ENCODE peak calls at places on chromosomes 1 and 21, in ten cellular contexts. I is mammary epithelial cell; G is adrenal gland; T is cardiac muscle cell; D is memory B cell; N is NCI-H2081 treated with DMSO at 0.1 percent for 48 hours; X is stimulated activated CD8-positive, alpha-beta memory T cell treated with anti-CD3 and anti-CD28 coated beads, Interleukin-4, amount 100 ng/mL, for 1 hour; M is RPMI8226; R is activated CD8-positive, alpha-beta memory T cell treated with anti-CD3 and anti-CD28 coated beads for 1 hour; Q is EL. S is an unnamed sample.

GRCh38 chr1:221913351-221913750 is 171.5 kb upstream of the DUSP10 start:
- DNase-seq in X (no peak), Q (no peak), D (no peak), N (no peak), M (no peak), R (no peak), I (no peak), T (no peak), G (no peak), S (no peak)

GRCh38 chr1:101187287-101187686 is 49.5 kb upstream of the S1PR1 start:
- DNase-seq in G (no peak), X (no peak), Q (no peak), N (no peak), M (no peak), T (no peak), D (no peak), I (no peak), R (no peak), S (no peak)

GRCh38 chr1:115980998-115981993 is 5.0 kb downstream of the SLC22A15 start:
- DNase-seq in R (no peak), X (no peak), Q (peak), N (no peak), G (no peak), T (peak), M (peak), I (peak), D (peak), S (no peak)

GRCh38 chr1:162391790-162392563 is 10.4 kb downstream of the C1orf226 start:
- DNase-seq in I (no peak), Q (peak), D (no peak), N (no peak), T (peak), X (no peak), G (peak), R (no peak), M (peak), S (no peak)

GRCh38 chr1:221263831-221264767 is 384.9 kb downstream of the HLX start:
- DNase-seq in X (no peak), T (peak), R (peak), Q (peak), M (peak), G (peak), I (peak), D (peak), N (peak), S (peak)

GRCh38 chr1:234683856-234684632 is 74.1 kb upstream of the IRF2BP2 start:
- DNase-seq in I (peak), M (no peak), R (no peak), G (peak), T (no peak), Q (peak), D (no peak), X (no peak), N (no peak), S (no peak)

GRCh38 chr1:26582836-26583460 is 53.4 kb downstream of the RPS6KA1 start:
- DNase-seq in N (no peak), D (no peak), X (no peak), M (no peak), T (no peak), R (no peak), I (peak), Q (peak), G (no peak), S (no peak)

GRCh38 chr1:201347498-201348210 is 29.8 kb downstream of the TNNT2 start:
- DNase-seq in N (no peak), Q (no peak), R (no peak), D (no peak), T (no peak), M (no peak), G (no peak), I (no peak), X (no peak), S (no peak)

GRCh38 chr1:61452354-61452990 is 272.5 kb downstream of the TM2D1 start:
- DNase-seq in R (no peak), I (no peak), X (no peak), N (no peak), G (no peak), T (no peak), D (no peak), Q (no peak), M (peak), S (no peak)

GRCh38 chr1:168504064-168504837 is 39.5 kb downstream of the XCL2 start:
- DNase-seq in D (no peak), M (no peak), R (no peak), N (no peak), T (no peak), G (peak), I (peak), Q (peak), X (no peak), S (no peak)

GRCh38 chr1:62676606-62677356 is 11.4 kb downstream of the DOCK7 start:
- DNase-seq in Q (peak), N (no peak), X (no peak), G (no peak), T (no peak), D (no peak), R (no peak), M (no peak), I (no peak), S (no peak)

GRCh38 chr1:110060034-110060661 is 10.3 kb downstream of the ALX3 start:
- DNase-seq in D (peak), T (peak), I (no peak), G (no peak), R (peak), N (no peak), Q (peak), X (peak), M (peak), S (no peak)

GRCh38 chr21:36164427-36164784 is 7.8 kb downstream of the DOP1B start:
- DNase-seq in M (no peak), I (no peak), R (no peak), N (peak), Q (no peak), T (no peak), G (no peak), X (no peak), D (no peak), S (no peak)

GRCh38 chr1:181918893-181919728 is 142.4 kb downstream of the ZNF648 start:
- DNase-seq in T (no peak), G (no peak), Q (no peak), I (no peak), N (no peak), R (no peak), D (no peak), X (no peak), M (no peak), S (no peak)

GRCh38 chr1:16292739-16293138 is 55.8 kb upstream of the CPLANE2 start:
- DNase-seq in R (no peak), N (no peak), T (no peak), M (no peak), G (no peak), I (no peak), X (no peak), D (no peak), Q (no peak), S (no peak)

GRCh38 chr1:209648931-209649776 is 3.1 kb downstream of the LAMB3 start:
- DNase-seq in I (peak), Q (peak), R (no peak), X (no peak), N (no peak), D (no peak), M (peak), G (peak), T (no peak), S (no peak)

GRCh38 chr1:2210786-2211185 is 16.2 kb upstream of the FAAP20 start:
- DNase-seq in N (no peak), G (no peak), X (no peak), I (no peak), M (no peak), D (no peak), R (no peak), T (no peak), Q (no peak), S (no peak)

GRCh38 chr21:43269981-43270670 is 101.3 kb downstream of the CRYAA start:
- DNase-seq in N (no peak), X (no peak), T (no peak), M (no peak), I (no peak), Q (no peak), D (no peak), R (no peak), G (no peak), S (no peak)

GRCh38 chr1:226064816-226065248 is 2.3 kb downstream of the H3-3A start:
- DNase-seq in G (peak), D (no peak), M (peak), T (peak), Q (peak), X (no peak), I (peak), N (peak), R (no peak), S (no peak)

GRCh38 chr1:70896224-70896623 is 151.4 kb downstream of the PTGER3 start:
- DNase-seq in G (no peak), T (no peak), M (no peak), R (no peak), D (no peak), X (no peak), N (no peak), Q (peak), I (no peak), S (no peak)

GRCh38 chr1:198595765-198596164 is 43.1 kb upstream of the PTPRC start:
- DNase-seq in G (no peak), R (no peak), N (no peak), X (no peak), T (no peak), D (no peak), I (no peak), M (no peak), Q (no peak), S (no peak)

GRCh38 chr1:203287109-203287893 is 18.0 kb upstream of the BTG2 start:
- DNase-seq in R (peak), M (peak), N (no peak), I (no peak), Q (no peak), D (peak), G (peak), X (no peak), T (peak), S (peak)

GRCh38 chr1:15727021-15727420 is 9.0 kb upstream of the SLC25A34 start:
- DNase-seq in N (no peak), T (no peak), M (no peak), I (no peak), R (no peak), D (no peak), Q (no peak), X (no peak), G (peak), S (no peak)

GRCh38 chr1:39795651-39796050 is 7.0 kb upstream of the BMP8B start:
- DNase-seq in N (no peak), G (no peak), X (no peak), Q (no peak), D (no peak), T (no peak), R (no peak), M (no peak), I (no peak), S (no peak)

GRCh38 chr1:47436979-47437517 is 796 bp upstream of the FOXD2 start:
- DNase-seq in I (peak), G (no peak), D (no peak), N (no peak), Q (peak), T (peak), M (peak), X (no peak), R (no peak), S (no peak)

GRCh38 chr1:203342192-203342940 is 8.6 kb downstream of the FMOD start:
- DNase-seq in I (peak), T (peak), R (no peak), Q (peak), G (peak), N (no peak), D (peak), M (peak), X (no peak), S (no peak)

GRCh38 chr1:110067429-110067956 is 3.0 kb downstream of the ALX3 start:
- DNase-seq in M (no peak), D (peak), G (no peak), R (no peak), I (no peak), T (peak), N (no peak), X (no peak), Q (no peak), S (no peak)

GRCh38 chr1:59502009-59502691 is 205.3 kb downstream of the FGGY start:
- DNase-seq in X (no peak), I (peak), N (no peak), Q (peak), D (no peak), T (no peak), G (no peak), M (no peak), R (no peak), S (no peak)

GRCh38 chr1:109543988-109544735 is 4.3 kb upstream of the GNAI3 start:
- DNase-seq in G (no peak), D (no peak), Q (no peak), X (no peak), I (no peak), M (no peak), R (no peak), T (no peak), N (no peak), S (no peak)

GRCh38 chr1:152623203-152623844 is 421 bp upstream of the LCE3A start:
- DNase-seq in Q (no peak), T (no peak), D (no peak), M (peak), N (no peak), I (no peak), R (no peak), X (no peak), G (no peak), S (no peak)

GRCh38 chr1:15994081-15994480 is 10.0 kb upstream of the SRARP start:
- DNase-seq in D (no peak), N (no peak), I (no peak), G (no peak), R (no peak), Q (no peak), X (no peak), M (no peak), T (no peak), S (no peak)

S was measured in esophagus squamous epithelium.